ENCODE peak calls at places on chromosome 12, in seven cellular contexts. I is HS-27A, O is stomach, S is B cell, J is EL, R is mucosa of gallbladder, M is iPS DF 19.7. D is an unnamed sample.

GRCh38 chr12:110741371-110741770 is 1.3 kb downstream of the PPP1CC start:
- DNase-seq in S (peak; percentile 65), R (no peak), M (no peak), I (no peak), O (no peak), J (peak; percentile 23), D (no peak)

GRCh38 chr12:54239568-54239967 is 40.4 kb downstream of the CBX5 start:
- DNase-seq in R (no peak), I (no peak), J (no peak), M (no peak), O (no peak), S (no peak), D (no peak)

GRCh38 chr12:71125515-71125914 is 32.3 kb downstream of the TSPAN8 start:
- DNase-seq in M (no peak), O (no peak), S (no peak), R (no peak), I (no peak), J (no peak), D (no peak)

GRCh38 chr12:132147423-132148367 is 3.4 kb downstream of the NOC4L start:
- DNase-seq in M (no peak), J (no peak), O (no peak), I (no peak), R (no peak), S (no peak), D (no peak)

GRCh38 chr12:2406903-2407302 is 354.1 kb downstream of the CACNA1C start:
- DNase-seq in J (no peak), O (no peak), M (no peak), R (no peak), S (no peak), I (no peak), D (no peak)

GRCh38 chr12:124391340-124392261 is 96.7 kb downstream of the RFLNA start:
- DNase-seq in M (no peak), J (peak; percentile 79), I (no peak), S (peak; percentile 91), R (peak; percentile 62), O (peak; percentile 55), D (no peak)

GRCh38 chr12:1805441-1806081 is 14.8 kb upstream of the LRTM2 start:
- DNase-seq in S (no peak), J (no peak), O (no peak), I (no peak), R (no peak), M (no peak), D (no peak)

GRCh38 chr12:58765653-58766554 is 154.4 kb downstream of the LRIG3 start:
- DNase-seq in M (no peak), S (no peak), I (no peak), J (no peak), R (peak; percentile 25), O (no peak), D (no peak)

GRCh38 chr12:108980831-108981618 is 39.8 kb downstream of the SVOP start:
- DNase-seq in M (peak; percentile 23), R (no peak), S (no peak), O (no peak), I (peak; percentile 80), J (peak; percentile 69), D (no peak)

GRCh38 chr12:182381-182883 is 31.5 kb downstream of the SLC6A12 start:
- DNase-seq in J (peak; percentile 81), O (no peak), I (peak; percentile 34), M (no peak), R (no peak), S (no peak), D (no peak)

GRCh38 chr12:56954057-56954577 is 3.3 kb downstream of the RDH16 start:
- DNase-seq in O (no peak), J (no peak), I (no peak), S (no peak), M (no peak), R (no peak), D (no peak)

GRCh38 chr12:92955997-92956663 is 27.0 kb upstream of the EEA1 start:
- DNase-seq in O (no peak), M (no peak), S (no peak), I (no peak), R (no peak), J (peak; percentile 47), D (no peak)

GRCh38 chr12:94109154-94109553 is 39.2 kb upstream of the PLXNC1 start:
- DNase-seq in J (peak; percentile 70), O (no peak), S (no peak), I (no peak), R (no peak), M (no peak), D (no peak)

GRCh38 chr12:32226768-32227167 is 120.1 kb downstream of the BICD1 start:
- DNase-seq in R (no peak), M (no peak), S (no peak), O (no peak), J (no peak), I (no peak), D (no peak)

GRCh38 chr12:30063435-30063945 is 279.7 kb upstream of the TMTC1 start:
- DNase-seq in R (no peak), I (no peak), O (no peak), S (no peak), M (no peak), J (no peak), D (no peak)

GRCh38 chr12:82858534-82858917 is 171.8 kb downstream of the TMTC2 start:
- DNase-seq in S (no peak), J (no peak), I (no peak), O (no peak), M (no peak), R (no peak), D (no peak)

GRCh38 chr12:99157946-99158345 is 489.6 kb upstream of the GARIN6 start:
- DNase-seq in S (no peak), O (no peak), I (peak; percentile 36), R (no peak), M (no peak), J (peak; percentile 38), D (no peak)

GRCh38 chr12:21418403-21418802 is 19.1 kb upstream of the PYROXD1 start:
- DNase-seq in I (no peak), R (no peak), M (no peak), O (no peak), S (no peak), J (no peak), D (no peak)

GRCh38 chr12:98856897-98857540 is 211.9 kb downstream of the APAF1 start:
- DNase-seq in J (peak; percentile 6), O (no peak), I (no peak), S (no peak), M (peak; percentile 89), R (no peak), D (no peak)

GRCh38 chr12:80268924-80269749 is 169.8 kb downstream of the OTOGL start:
- DNase-seq in J (peak; percentile 90), O (no peak), I (peak; percentile 86), S (no peak), M (no peak), R (no peak), D (peak; percentile 64)

GRCh38 chr12:1933342-1933992 is 15.0 kb upstream of the CACNA2D4 start:
- DNase-seq in I (no peak), J (no peak), M (no peak), O (peak; percentile 8), S (peak; percentile 67), R (no peak), D (no peak)

GRCh38 chr12:74339211-74339610 is 198.4 kb upstream of the ATXN7L3B start:
- DNase-seq in S (no peak), R (no peak), I (no peak), J (no peak), M (no peak), O (no peak), D (no peak)

GRCh38 chr12:126069549-126070165 is 1004.4 kb downstream of the AACS start:
- DNase-seq in S (no peak), I (no peak), R (peak; percentile 62), O (peak; percentile 49), M (peak; percentile 38), J (peak; percentile 27), D (peak; percentile 72)

GRCh38 chr12:91877022-91877421 is 268.6 kb downstream of the BTG1 start:
- DNase-seq in S (peak; percentile 80), R (peak; percentile 76), M (no peak), J (peak; percentile 9), O (peak; percentile 52), I (no peak), D (no peak)

GRCh38 chr12:3597526-3598210 is 106.7 kb downstream of the PRMT8 start:
- DNase-seq in R (no peak), S (no peak), I (no peak), J (no peak), M (no peak), O (no peak), D (no peak)

GRCh38 chr12:3228587-3228986 is 151.4 kb downstream of the TSPAN9 start:
- DNase-seq in J (no peak), S (no peak), R (no peak), M (no peak), I (no peak), O (no peak), D (no peak)

GRCh38 chr12:12439636-12440035 is 82.8 kb downstream of the BORCS5 start:
- DNase-seq in I (no peak), R (no peak), S (no peak), O (no peak), M (no peak), J (peak; percentile 80), D (no peak)

GRCh38 chr12:54337280-54337842 is 12.4 kb downstream of the COPZ1 start:
- DNase-seq in O (no peak), M (no peak), R (no peak), J (no peak), S (no peak), I (no peak), D (no peak)

GRCh38 chr12:68474467-68475204 is 136.1 kb upstream of the RAP1B start:
- DNase-seq in S (no peak), M (no peak), R (no peak), O (no peak), I (no peak), J (no peak), D (no peak)